ENCODE peak calls at places on chromosome 15, in five cellular contexts. Z, J, F, G and P are unnamed samples.

GRCh38 chr15:31974855-31975421 is 55.4 kb upstream of the CHRNA7 start:
- DNase-seq in J (peak; percentile 35), F (no peak), G (peak; percentile 12), Z (no peak), P (no peak)

GRCh38 chr15:52709172-52709979 is 30.2 kb upstream of the ATOSA start:
- DNase-seq in G (peak; percentile 44), Z (no peak), J (no peak), F (peak; percentile 49), P (no peak)

GRCh38 chr15:20340331-20340811 is 201.2 kb downstream of the GOLGA6L6 start:
- DNase-seq in G (no peak), J (no peak), F (no peak), Z (peak; percentile 31), P (no peak)

GRCh38 chr15:68957686-68958085 is 27.4 kb downstream of the SPESP1 start:
- DNase-seq in F (no peak), G (no peak), Z (no peak), J (no peak), P (no peak)

GRCh38 chr15:62739507-62739906 is 303.0 kb upstream of the TPM1 start:
- DNase-seq in Z (no peak), J (no peak), F (no peak), G (no peak), P (peak; percentile 42)

GRCh38 chr15:98174286-98174685 is 213.8 kb downstream of the ARRDC4 start:
- DNase-seq in F (no peak), Z (no peak), J (no peak), G (peak; percentile 26), P (no peak)

GRCh38 chr15:63389902-63390301 is 8.3 kb upstream of the CA12 start:
- DNase-seq in Z (no peak), F (no peak), G (peak; percentile 69), J (no peak), P (no peak)

GRCh38 chr15:43275736-43276562 is 9.2 kb upstream of the TGM5 start:
- DNase-seq in F (no peak), Z (no peak), G (no peak), J (no peak), P (no peak)

GRCh38 chr15:57461541-57461940 is 85.2 kb downstream of the CGNL1 start:
- DNase-seq in J (no peak), G (peak; percentile 26), F (no peak), Z (no peak), P (no peak)

GRCh38 chr15:83626171-83626802 is 27.6 kb upstream of the ADAMTSL3 start:
- DNase-seq in F (no peak), Z (no peak), J (no peak), G (peak; percentile 55), P (no peak)

GRCh38 chr15:101772921-101773320 is 30.4 kb upstream of the OR4F6 start:
- DNase-seq in G (no peak), F (no peak), J (no peak), Z (no peak), P (no peak)

GRCh38 chr15:42100021-42100800 is 5.8 kb upstream of the PLA2G4D start:
- DNase-seq in F (no peak), J (no peak), G (peak; percentile 95), Z (no peak), P (no peak)

GRCh38 chr15:68636256-68636655 is 57.5 kb downstream of the CORO2B start:
- DNase-seq in F (no peak), Z (no peak), J (no peak), G (no peak), P (no peak)

GRCh38 chr15:34753236-34753894 is 1.4 kb downstream of the GJD2 start:
- DNase-seq in J (no peak), G (peak; percentile 38), F (peak; percentile 15), Z (peak; percentile 47), P (peak; percentile 25)

GRCh38 chr15:68479870-68480269 is 47.9 kb upstream of the ITGA11 start:
- DNase-seq in G (no peak), F (no peak), Z (no peak), J (no peak), P (no peak)

GRCh38 chr15:88636039-88636438 is 2.8 kb upstream of the ISG20 start:
- DNase-seq in F (no peak), Z (peak; percentile 39), G (peak; percentile 84), J (no peak), P (no peak)

GRCh38 chr15:99155961-99156443 is 51.1 kb downstream of the SYNM start:
- DNase-seq in J (no peak), Z (no peak), F (no peak), G (peak; percentile 66), P (peak; percentile 53)

GRCh38 chr15:60916032-60916673 is 312.9 kb downstream of the RORA start:
- DNase-seq in J (no peak), G (no peak), Z (no peak), F (no peak), P (no peak)

GRCh38 chr15:50358805-50359204 is 3.8 kb upstream of the GABPB1 start:
- DNase-seq in F (no peak), G (peak; percentile 33), J (peak; percentile 77), Z (no peak), P (peak; percentile 68)

GRCh38 chr15:38533926-38534325 is 30.7 kb downstream of the RASGRP1 start:
- DNase-seq in F (no peak), J (no peak), Z (no peak), G (no peak), P (no peak)

GRCh38 chr15:52362497-52362896 is 66.9 kb upstream of the MYO5C start:
- DNase-seq in J (no peak), G (peak; percentile 86), Z (no peak), F (no peak), P (peak; percentile 86)

GRCh38 chr15:74206801-74207281 is 4.3 kb upstream of the STRA6 start:
- DNase-seq in G (no peak), J (no peak), Z (no peak), F (no peak), P (peak; percentile 28)

GRCh38 chr15:75335313-75335704 is 554 bp upstream of the COMMD4 start:
- DNase-seq in G (peak; percentile 51), F (no peak), J (no peak), Z (no peak), P (no peak)

GRCh38 chr15:76310470-76311070 is 699 bp downstream of the ETFA start:
- DNase-seq in G (no peak), Z (peak; percentile 26), F (no peak), J (peak; percentile 46), P (no peak)

GRCh38 chr15:34064443-34064842 is 25.4 kb upstream of the AVEN start:
- DNase-seq in J (no peak), Z (no peak), F (no peak), G (peak; percentile 76), P (no peak)

GRCh38 chr15:68241088-68241935 is 11.8 kb upstream of the CLN6 start:
- DNase-seq in G (no peak), J (no peak), F (no peak), Z (no peak), P (no peak)

GRCh38 chr15:43241100-43241499 is 20.3 kb upstream of the EPB42 start:
- DNase-seq in F (no peak), Z (no peak), J (no peak), G (no peak), P (peak; percentile 20)

GRCh38 chr15:61367953-61368352 is 138.9 kb upstream of the RORA start:
- DNase-seq in J (no peak), F (no peak), Z (no peak), G (no peak), P (no peak)

GRCh38 chr15:40006646-40007045 is 32.3 kb downstream of the SRP14 start:
- DNase-seq in Z (no peak), G (no peak), F (no peak), J (no peak), P (peak; percentile 78)

GRCh38 chr15:101255615-101256350 is 3.9 kb upstream of the CHSY1 start:
- DNase-seq in Z (peak; percentile 84), J (no peak), F (no peak), G (no peak), P (peak; percentile 60)

GRCh38 chr15:101194246-101195138 is 57.4 kb downstream of the CHSY1 start:
- DNase-seq in Z (no peak), J (no peak), G (no peak), F (no peak), P (no peak)

DNA sequence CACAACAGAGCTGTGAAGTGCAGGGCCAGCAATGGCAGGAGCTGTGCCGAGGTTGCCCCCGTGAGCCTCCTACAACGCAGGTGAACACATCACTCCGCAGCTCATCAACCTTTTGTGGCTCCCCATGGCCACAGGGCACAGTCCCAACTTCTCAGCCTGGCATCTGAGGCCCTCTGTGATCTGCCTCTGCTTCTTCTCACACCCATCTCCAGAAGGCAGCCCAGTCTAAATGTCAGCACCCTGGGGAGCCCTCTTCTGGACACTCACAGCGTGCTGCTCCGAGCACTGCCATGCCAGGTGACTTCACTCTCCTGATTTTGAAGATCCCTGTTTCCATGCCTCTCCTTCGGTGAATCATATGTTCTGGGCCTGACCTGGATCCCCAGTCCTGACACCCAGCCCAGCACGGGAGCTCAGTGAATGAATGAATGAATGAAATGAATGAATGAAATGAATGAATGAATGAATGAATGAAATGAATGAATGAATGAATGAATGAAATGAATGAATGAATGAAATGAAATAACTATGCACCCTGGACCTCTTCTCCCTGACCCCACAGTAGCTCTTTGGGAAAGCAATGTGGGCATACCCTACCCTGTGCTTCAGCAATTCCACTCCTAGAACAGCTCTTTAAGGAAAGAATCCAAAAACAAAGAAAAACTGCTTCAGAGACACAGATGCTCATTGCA is 17.9 kb upstream of the SKIC8 start:
- DNase-seq in F (no peak), J (no peak), G (peak; percentile 29), Z (no peak), P (peak; percentile 38)
- H3K4me3 ChIP-seq in F (no peak overlapping the region), J (no peak overlapping the region), G (no peak overlapping the region), Z (no peak overlapping the region), P (no peak overlapping the region)

GRCh38 chr15:72474912-72475601 is 927 bp downstream of the ARIH1 start:
- DNase-seq in J (peak; percentile 70), G (peak; percentile 75), F (peak; percentile 21), Z (peak; percentile 86), P (peak; percentile 69)

GRCh38 chr15:72475674-72476073 is 1.5 kb downstream of the ARIH1 start:
- DNase-seq in J (no peak), G (no peak), Z (no peak), F (no peak), P (no peak)

GRCh38 chr15:72472907-72473669 is 1.0 kb upstream of the ARIH1 start:
- DNase-seq in G (no peak), Z (no peak), F (no peak), J (no peak), P (peak; percentile 43)

GRCh38 chr15:72474466-72474911 is 359 bp downstream of the ARIH1 start:
- DNase-seq in J (no peak), F (no peak), G (no peak), Z (no peak), P (no peak)

GRCh38 chr15:72473670-72474465 is at the start of gene ARIH1:
- DNase-seq in F (peak; percentile 79), Z (peak; percentile 98), J (peak; percentile 81), G (peak; percentile 94), P (peak; percentile 97)
- TF ChIP-seq CTCF in F (no peak), Z (peak; percentile 21), J (peak; percentile 53), G (peak; percentile 44), P (peak; percentile 14)

GRCh38 chr15:48541659-48542334 is 103.7 kb downstream of the FBN1 start:
- DNase-seq in F (no peak), G (peak; percentile 67), J (no peak), Z (peak; percentile 21), P (peak; percentile 85)
- H3K4me3 ChIP-seq in F (no peak overlapping the region), G (no peak overlapping the region), J (no peak overlapping the region), Z (no peak overlapping the region), P (peak overlapping the region; percentile 39)

DNA sequence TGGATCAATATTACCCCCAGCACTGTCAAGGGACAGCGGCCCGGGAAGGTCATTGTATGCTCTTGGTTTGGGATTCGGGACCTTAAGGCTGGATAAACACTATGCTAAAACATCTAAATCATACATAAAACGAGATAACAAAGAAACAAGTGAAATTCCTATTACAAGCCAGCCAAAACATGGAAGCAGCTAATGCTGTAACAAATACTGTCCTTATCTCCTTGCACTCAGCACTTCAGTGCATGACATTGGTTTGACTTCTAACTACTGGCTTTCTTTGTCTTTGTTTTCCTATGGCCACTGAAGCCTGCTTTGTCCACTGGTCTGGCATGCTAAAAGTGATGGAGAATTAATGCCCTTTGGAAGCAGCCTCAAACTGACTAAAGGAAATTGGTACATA is 516.4 kb upstream of the DPH6 start:
- DNase-seq in F (no peak), G (no peak), Z (no peak), J (no peak), P (no peak)
- TF ChIP-seq CTCF in F (no peak), G (no peak), Z (no peak), J (no peak), P (no peak)